ENCODE peak calls at places on chromosomes 4 and X, in four cellular contexts. One of them, this sample, is unnamed.

GRCh38 chrX:100625985-100626491 is 10.6 kb downstream of the TSPAN6 start:
- DNase-seq in breast epithelium: no peak
- DNase-seq in mesenchymal stem cell: no peak
- DNase-seq in dorsolateral prefrontal cortex: no peak
- DNase-seq in this sample: no peak

GRCh38 chrX:1529328-1529727 is 7.7 kb downstream of the P2RY8 start:
- DNase-seq in mesenchymal stem cell: no peak
- DNase-seq in dorsolateral prefrontal cortex: no peak
- DNase-seq in breast epithelium: no peak
- DNase-seq in this sample: no peak

GRCh38 chrX:41734530-41734929 is 10.5 kb downstream of the GPR82 start:
- DNase-seq in breast epithelium: no peak
- DNase-seq in dorsolateral prefrontal cortex: no peak
- DNase-seq in mesenchymal stem cell: peak; percentile 29
- DNase-seq in this sample: no peak

GRCh38 chr4:90540536-90540935 is 413.3 kb downstream of the CCSER1 start:
- DNase-seq in dorsolateral prefrontal cortex: no peak
- DNase-seq in breast epithelium: no peak
- DNase-seq in mesenchymal stem cell: no peak
- DNase-seq in this sample: no peak

GRCh38 chr4:66574145-66574978 is 904.1 kb upstream of the EPHA5 start:
- DNase-seq in mesenchymal stem cell: peak; percentile 40
- DNase-seq in dorsolateral prefrontal cortex: no peak
- DNase-seq in breast epithelium: no peak
- DNase-seq in this sample: no peak

GRCh38 chr4:121741751-121742150 is 23.2 kb downstream of the SMIM43 start:
- DNase-seq in dorsolateral prefrontal cortex: no peak
- DNase-seq in mesenchymal stem cell: no peak
- DNase-seq in breast epithelium: no peak
- DNase-seq in this sample: no peak

GRCh38 chr4:157271166-157271869 is 50.8 kb downstream of the GRIA2 start:
- DNase-seq in dorsolateral prefrontal cortex: no peak
- DNase-seq in breast epithelium: no peak
- DNase-seq in mesenchymal stem cell: no peak
- DNase-seq in this sample: no peak

GRCh38 chr4:168923526-168924194 is 86.4 kb downstream of the CBR4 start:
- DNase-seq in mesenchymal stem cell: peak; percentile 75
- DNase-seq in dorsolateral prefrontal cortex: peak; percentile 55
- DNase-seq in breast epithelium: no peak
- DNase-seq in this sample: peak; percentile 58

GRCh38 chr4:10115657-10116624 is 658 bp downstream of the WDR1 start:
- DNase-seq in mesenchymal stem cell: peak; percentile 39
- DNase-seq in dorsolateral prefrontal cortex: peak; percentile 23
- DNase-seq in breast epithelium: peak; percentile 72
- DNase-seq in this sample: no peak

GRCh38 chr4:90215286-90215685 is 88.1 kb downstream of the CCSER1 start:
- DNase-seq in mesenchymal stem cell: no peak
- DNase-seq in dorsolateral prefrontal cortex: no peak
- DNase-seq in breast epithelium: no peak
- DNase-seq in this sample: no peak

GRCh38 chr4:10008208-10009005 is 12.9 kb downstream of the SLC2A9 start:
- DNase-seq in mesenchymal stem cell: no peak
- DNase-seq in dorsolateral prefrontal cortex: no peak
- DNase-seq in breast epithelium: no peak
- DNase-seq in this sample: no peak

GRCh38 chr4:75243570-75243969 is 270.6 kb downstream of the RCHY1 start:
- DNase-seq in mesenchymal stem cell: peak; percentile 12
- DNase-seq in dorsolateral prefrontal cortex: no peak
- DNase-seq in breast epithelium: no peak
- DNase-seq in this sample: no peak

GRCh38 chr4:2786152-2786671 is 6.7 kb upstream of the SH3BP2 start:
- DNase-seq in breast epithelium: no peak
- DNase-seq in dorsolateral prefrontal cortex: no peak
- DNase-seq in mesenchymal stem cell: no peak
- DNase-seq in this sample: no peak

GRCh38 chr4:14396183-14396582 is 606.1 kb upstream of the CPEB2 start:
- DNase-seq in mesenchymal stem cell: no peak
- DNase-seq in dorsolateral prefrontal cortex: no peak
- DNase-seq in breast epithelium: no peak
- DNase-seq in this sample: no peak

GRCh38 chr4:77629885-77630284 is 24.3 kb downstream of the CXCL13 start:
- DNase-seq in dorsolateral prefrontal cortex: no peak
- DNase-seq in breast epithelium: no peak
- DNase-seq in mesenchymal stem cell: no peak
- DNase-seq in this sample: no peak

GRCh38 chr4:41746440-41747229 is 1.9 kb downstream of the PHOX2B start:
- DNase-seq in mesenchymal stem cell: no peak
- DNase-seq in breast epithelium: no peak
- DNase-seq in dorsolateral prefrontal cortex: no peak
- DNase-seq in this sample: no peak

GRCh38 chrX:123835661-123836371 is 24.0 kb upstream of the XIAP start:
- DNase-seq in mesenchymal stem cell: peak; percentile 74
- DNase-seq in breast epithelium: no peak
- DNase-seq in dorsolateral prefrontal cortex: no peak
- DNase-seq in this sample: no peak

GRCh38 chrX:16638533-16638932 is 11.4 kb upstream of the S100G start:
- DNase-seq in breast epithelium: no peak
- DNase-seq in dorsolateral prefrontal cortex: no peak
- DNase-seq in mesenchymal stem cell: no peak
- DNase-seq in this sample: no peak

GRCh38 chr4:38082424-38083374 is 122.5 kb downstream of the PTTG2 start:
- DNase-seq in dorsolateral prefrontal cortex: no peak
- DNase-seq in breast epithelium: no peak
- DNase-seq in mesenchymal stem cell: peak; percentile 90
- DNase-seq in this sample: no peak

GRCh38 chr4:73308286-73308685 is 49.7 kb upstream of the ANKRD17 start:
- DNase-seq in dorsolateral prefrontal cortex: no peak
- DNase-seq in breast epithelium: no peak
- DNase-seq in mesenchymal stem cell: peak; percentile 53
- DNase-seq in this sample: no peak

GRCh38 chr4:62644372-62644771 is 1444.2 kb downstream of the ADGRL3 start:
- DNase-seq in dorsolateral prefrontal cortex: no peak
- DNase-seq in breast epithelium: no peak
- DNase-seq in mesenchymal stem cell: peak; percentile 29
- DNase-seq in this sample: no peak

GRCh38 chrX:122500556-122500955 is 683.5 kb upstream of the GRIA3 start:
- DNase-seq in dorsolateral prefrontal cortex: no peak
- DNase-seq in breast epithelium: no peak
- DNase-seq in mesenchymal stem cell: no peak
- DNase-seq in this sample: no peak

GRCh38 chr4:36921474-36922220 is 322.9 kb upstream of the NWD2 start:
- DNase-seq in dorsolateral prefrontal cortex: no peak
- DNase-seq in mesenchymal stem cell: peak; percentile 2
- DNase-seq in breast epithelium: no peak
- DNase-seq in this sample: no peak

GRCh38 chrX:37686348-37686736 is 751 bp downstream of the XK start:
- DNase-seq in mesenchymal stem cell: no peak
- DNase-seq in breast epithelium: no peak
- DNase-seq in dorsolateral prefrontal cortex: no peak
- DNase-seq in this sample: no peak

GRCh38 chr4:86306816-86307215 is 53.0 kb downstream of the MAPK10 start:
- DNase-seq in breast epithelium: no peak
- DNase-seq in mesenchymal stem cell: peak; percentile 5
- DNase-seq in dorsolateral prefrontal cortex: no peak
- DNase-seq in this sample: no peak

GRCh38 chrX:150913511-150913910 is 15.0 kb upstream of the CD99L2 start:
- DNase-seq in dorsolateral prefrontal cortex: no peak
- DNase-seq in breast epithelium: no peak
- DNase-seq in mesenchymal stem cell: peak; percentile 25
- DNase-seq in this sample: no peak

GRCh38 chr4:81058621-81059020 is 28.1 kb downstream of the BMP3 start:
- DNase-seq in breast epithelium: no peak
- DNase-seq in dorsolateral prefrontal cortex: no peak
- DNase-seq in mesenchymal stem cell: no peak
- DNase-seq in this sample: no peak

GRCh38 chr4:171891038-171891437 is 77.8 kb downstream of the GALNTL6 start:
- DNase-seq in dorsolateral prefrontal cortex: no peak
- DNase-seq in breast epithelium: no peak
- DNase-seq in mesenchymal stem cell: no peak
- DNase-seq in this sample: no peak

GRCh38 chr4:44447563-44448504 is 775 bp downstream of the KCTD8 start:
- DNase-seq in dorsolateral prefrontal cortex: peak; percentile 74
- DNase-seq in mesenchymal stem cell: peak; percentile 11
- DNase-seq in breast epithelium: peak; percentile 53
- DNase-seq in this sample: peak; percentile 49

GRCh38 chr4:7756561-7757355 is 182.9 kb downstream of the AFAP1 start:
- DNase-seq in dorsolateral prefrontal cortex: no peak
- DNase-seq in breast epithelium: no peak
- DNase-seq in mesenchymal stem cell: no peak
- DNase-seq in this sample: no peak

GRCh38 chr4:65552071-65552470 is 118.2 kb downstream of the EPHA5 start:
- DNase-seq in breast epithelium: no peak
- DNase-seq in mesenchymal stem cell: no peak
- DNase-seq in dorsolateral prefrontal cortex: no peak
- DNase-seq in this sample: no peak

GRCh38 chr4:95124906-95125504 is 367.2 kb downstream of the BMPR1B start:
- DNase-seq in breast epithelium: no peak
- DNase-seq in mesenchymal stem cell: peak; percentile 73
- DNase-seq in dorsolateral prefrontal cortex: no peak
- DNase-seq in this sample: no peak

GRCh38 chr4:70027011-70027410 is 1.2 kb upstream of the HTN3 start:
- DNase-seq in breast epithelium: no peak
- DNase-seq in mesenchymal stem cell: no peak
- DNase-seq in dorsolateral prefrontal cortex: no peak
- DNase-seq in this sample: no peak

GRCh38 chr4:107166181-107166580 is 130.1 kb upstream of the DKK2 start:
- DNase-seq in mesenchymal stem cell: no peak
- DNase-seq in breast epithelium: no peak
- DNase-seq in dorsolateral prefrontal cortex: no peak
- DNase-seq in this sample: no peak

GRCh38 chr4:65559270-65559669 is 111.0 kb downstream of the EPHA5 start:
- DNase-seq in breast epithelium: no peak
- DNase-seq in mesenchymal stem cell: no peak
- DNase-seq in dorsolateral prefrontal cortex: no peak
- DNase-seq in this sample: no peak

GRCh38 chr4:152635876-152636275 is 43.9 kb downstream of the TMEM154 start:
- DNase-seq in breast epithelium: no peak
- DNase-seq in dorsolateral prefrontal cortex: no peak
- DNase-seq in mesenchymal stem cell: no peak
- DNase-seq in this sample: no peak

GRCh38 chr4:152629908-152630307 is 49.9 kb downstream of the TMEM154 start:
- DNase-seq in breast epithelium: no peak
- DNase-seq in dorsolateral prefrontal cortex: no peak
- DNase-seq in mesenchymal stem cell: no peak
- DNase-seq in this sample: no peak

GRCh38 chr4:152633118-152633517 is 46.7 kb downstream of the TMEM154 start:
- DNase-seq in dorsolateral prefrontal cortex: no peak
- DNase-seq in breast epithelium: no peak
- DNase-seq in mesenchymal stem cell: no peak
- DNase-seq in this sample: no peak

GRCh38 chr4:152630361-152630760 is 49.4 kb downstream of the TMEM154 start:
- DNase-seq in breast epithelium: no peak
- DNase-seq in dorsolateral prefrontal cortex: no peak
- DNase-seq in mesenchymal stem cell: no peak
- DNase-seq in this sample: no peak

DNA sequence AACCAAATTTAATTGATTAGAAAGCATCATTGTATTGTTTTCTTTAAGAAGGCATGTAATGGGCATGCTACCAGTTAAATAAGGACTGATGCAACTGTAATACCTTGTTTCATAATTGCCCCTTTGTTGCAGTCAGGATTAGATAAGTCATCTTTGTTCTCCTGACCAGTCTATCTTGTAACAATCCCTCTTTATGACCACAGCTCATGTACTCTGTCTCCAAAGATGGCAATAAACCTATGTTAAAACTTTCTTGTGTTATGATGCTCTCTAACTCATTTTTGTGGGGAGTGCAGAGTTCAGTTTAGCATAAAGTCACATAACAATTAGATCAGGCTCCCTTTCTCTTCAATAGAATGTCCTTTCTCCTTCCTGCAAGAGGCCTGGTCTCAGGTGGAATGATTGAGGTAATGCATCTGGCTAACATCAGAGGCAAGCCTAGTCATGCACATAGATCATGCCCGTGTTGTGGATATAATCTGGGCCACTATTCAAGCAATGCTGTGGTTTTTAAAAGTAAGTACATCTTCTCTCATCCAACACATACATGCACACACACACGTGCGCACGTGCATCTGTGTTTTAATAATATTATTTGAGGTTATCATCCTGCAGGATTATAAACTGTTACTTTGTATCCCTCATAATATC is 45.6 kb downstream of the TMEM154 start:
- DNase-seq in mesenchymal stem cell: no peak
- DNase-seq in breast epithelium: no peak
- DNase-seq in dorsolateral prefrontal cortex: no peak
- DNase-seq in this sample: no peak
- H3K27ac ChIP-seq in mesenchymal stem cell: no peak overlapping the region
- H3K27ac ChIP-seq in breast epithelium: peak overlapping the region; percentile 48
- H3K27ac ChIP-seq in dorsolateral prefrontal cortex: no peak overlapping the region
- H3K27ac ChIP-seq in this sample: no peak overlapping the region

GRCh38 chr4:186200436-186201409 is 9.4 kb downstream of the CYP4V2 start:
- DNase-seq in mesenchymal stem cell: no peak
- DNase-seq in breast epithelium: no peak
- DNase-seq in dorsolateral prefrontal cortex: no peak
- DNase-seq in this sample: no peak
- H3K27ac ChIP-seq in mesenchymal stem cell: no peak overlapping the region
- H3K27ac ChIP-seq in breast epithelium: no peak overlapping the region
- H3K27ac ChIP-seq in dorsolateral prefrontal cortex: no peak overlapping the region
- H3K27ac ChIP-seq in this sample: no peak overlapping the region

GRCh38 chr4:39609454-39609911 is 29.2 kb downstream of the SMIM14 start:
- DNase-seq in dorsolateral prefrontal cortex: no peak
- DNase-seq in breast epithelium: no peak
- DNase-seq in mesenchymal stem cell: no peak
- DNase-seq in this sample: no peak

GRCh38 chr4:39616651-39617050 is 22.0 kb downstream of the SMIM14 start:
- DNase-seq in dorsolateral prefrontal cortex: no peak
- DNase-seq in mesenchymal stem cell: no peak
- DNase-seq in breast epithelium: no peak
- DNase-seq in this sample: no peak

GRCh38 chr4:39614487-39615162 is 24.0 kb downstream of the SMIM14 start:
- DNase-seq in breast epithelium: no peak
- DNase-seq in dorsolateral prefrontal cortex: no peak
- DNase-seq in mesenchymal stem cell: peak; percentile 85
- DNase-seq in this sample: no peak

GRCh38 chr4:39617534-39617933 is 21.1 kb downstream of the SMIM14 start:
- DNase-seq in dorsolateral prefrontal cortex: no peak
- DNase-seq in breast epithelium: no peak
- DNase-seq in mesenchymal stem cell: no peak
- DNase-seq in this sample: no peak

GRCh38 chr4:39613093-39613656 is 25.5 kb downstream of the SMIM14 start:
- DNase-seq in mesenchymal stem cell: peak; percentile 68
- DNase-seq in breast epithelium: no peak
- DNase-seq in dorsolateral prefrontal cortex: no peak
- DNase-seq in this sample: no peak
- H3K27ac ChIP-seq in mesenchymal stem cell: peak overlapping the region; percentile 60
- H3K27ac ChIP-seq in breast epithelium: no peak overlapping the region
- H3K27ac ChIP-seq in dorsolateral prefrontal cortex: no peak overlapping the region
- H3K27ac ChIP-seq in this sample: no peak overlapping the region

GRCh38 chr4:141328550-141329173 is 108.0 kb downstream of the ZNF330 start:
- DNase-seq in mesenchymal stem cell: no peak
- DNase-seq in breast epithelium: no peak
- DNase-seq in dorsolateral prefrontal cortex: no peak
- DNase-seq in this sample: no peak

GRCh38 chr4:141335166-141335565 is 114.5 kb downstream of the ZNF330 start:
- DNase-seq in dorsolateral prefrontal cortex: no peak
- DNase-seq in breast epithelium: no peak
- DNase-seq in mesenchymal stem cell: no peak
- DNase-seq in this sample: no peak

GRCh38 chr4:141329174-141329569 is 108.5 kb downstream of the ZNF330 start:
- DNase-seq in breast epithelium: no peak
- DNase-seq in mesenchymal stem cell: peak; percentile 70
- DNase-seq in dorsolateral prefrontal cortex: no peak
- DNase-seq in this sample: no peak

GRCh38 chr4:141331534-141332358 is 111.1 kb downstream of the ZNF330 start:
- DNase-seq in mesenchymal stem cell: no peak
- DNase-seq in dorsolateral prefrontal cortex: no peak
- DNase-seq in breast epithelium: no peak
- DNase-seq in this sample: no peak
- H3K27ac ChIP-seq in mesenchymal stem cell: no peak overlapping the region
- H3K27ac ChIP-seq in dorsolateral prefrontal cortex: no peak overlapping the region
- H3K27ac ChIP-seq in breast epithelium: no peak overlapping the region
- H3K27ac ChIP-seq in this sample: no peak overlapping the region

This sample was measured in substantia nigra.